ENCODE peak calls at places on chromosome 1, in four cellular contexts. T is H7, P is fibroblast of lung, L is body of pancreas. E is an unnamed sample.
A peak's percentile ranks its signal among the peaks of the same experiment; 100 is the strongest.

GRCh38 chr1:67853704-67854103 is 20.4 kb upstream of the GNG12 start:
- DNase-seq in L (peak; percentile 67), P (peak; percentile 82), T (peak; percentile 78), E (no peak)

GRCh38 chr1:10651793-10652192 is 144.7 kb downstream of the CASZ1 start:
- DNase-seq in T (peak; percentile 96), L (peak; percentile 55), P (no peak), E (no peak)

GRCh38 chr1:91765293-91765692 is 120.7 kb downstream of the TGFBR3 start:
- DNase-seq in P (no peak), T (no peak), L (no peak), E (no peak)

GRCh38 chr1:184110253-184111204 is 59.0 kb downstream of the TSEN15 start:
- DNase-seq in P (no peak), T (no peak), L (no peak), E (no peak)

GRCh38 chr1:221868894-221869293 is 127.0 kb upstream of the DUSP10 start:
- DNase-seq in L (no peak), P (peak; percentile 83), T (no peak), E (no peak)

GRCh38 chr1:220458936-220459335 is 69.0 kb upstream of the MARK1 start:
- DNase-seq in P (no peak), L (no peak), T (no peak), E (no peak)

GRCh38 chr1:1432951-1433803 is 2.3 kb upstream of the VWA1 start:
- DNase-seq in L (peak; percentile 93), P (no peak), T (peak; percentile 91), E (peak; percentile 97)

GRCh38 chr1:117627562-117628165 is 21.8 kb downstream of the TENT5C start:
- DNase-seq in P (no peak), T (no peak), L (peak; percentile 49), E (no peak)

GRCh38 chr1:178196631-178197030 is 102.7 kb downstream of the RASAL2 start:
- DNase-seq in L (no peak), T (no peak), P (no peak), E (no peak)

GRCh38 chr1:5161372-5161771 is 507.0 kb downstream of the AJAP1 start:
- DNase-seq in T (peak; percentile 75), P (no peak), L (no peak), E (no peak)

DNA sequence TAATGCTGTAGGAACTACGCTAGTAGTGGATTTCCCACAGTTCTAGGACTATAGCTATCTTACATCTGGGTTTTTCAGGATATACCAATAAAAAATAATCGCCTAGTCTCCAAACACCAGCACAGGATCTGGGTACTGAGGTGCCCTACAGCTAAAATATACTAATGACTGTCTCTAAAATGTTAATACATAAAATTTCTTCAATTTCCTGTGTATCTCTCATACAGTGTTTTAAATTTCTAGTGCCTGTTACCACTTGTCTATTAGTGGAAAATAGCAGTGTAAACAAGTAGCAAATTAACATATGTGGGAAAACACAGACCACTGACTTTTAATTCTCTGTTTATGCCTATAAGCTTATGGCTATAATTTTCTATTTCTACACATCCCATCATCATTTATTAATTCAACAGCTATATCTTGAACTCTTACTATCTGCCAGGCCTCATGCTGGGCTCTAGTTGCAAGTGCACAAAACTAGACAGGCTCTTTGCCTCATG is 16.1 kb upstream of the PTPN14 start:
- DNase-seq in L (no peak), P (no peak), T (no peak), E (no peak)
- H3K36me3 ChIP-seq in L (no peaks in the 10 kb centered on the region), P (no peaks in the 10 kb centered on the region), T (no peaks in the 10 kb centered on the region), E (no peaks in the 10 kb centered on the region)

DNA sequence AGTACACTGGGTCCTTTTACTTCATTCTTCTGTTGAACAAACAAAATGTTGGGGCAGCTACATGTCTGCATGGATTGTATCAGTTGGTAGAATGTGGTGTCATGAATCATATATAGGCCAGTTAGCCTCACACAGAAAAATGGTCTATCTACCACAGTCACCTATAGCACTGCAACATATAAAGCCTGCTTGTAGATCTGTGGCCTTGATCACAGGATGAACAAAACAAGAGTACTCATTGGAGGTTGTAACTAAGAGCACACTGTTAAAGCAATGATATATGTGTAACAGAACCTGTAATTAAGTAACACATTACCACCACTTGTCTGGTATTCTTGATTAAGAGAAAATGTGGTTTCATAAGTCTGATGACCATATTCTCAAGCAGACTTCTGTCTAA is 167.3 kb upstream of the SGIP1 start:
- DNase-seq in T (no peak), L (no peak), P (no peak), E (no peak)
- H3K36me3 ChIP-seq in T (peaks cover 12% of the 10 kb centered on the region), L (no peaks in the 10 kb centered on the region), P (no peaks in the 10 kb centered on the region), E (no peaks in the 10 kb centered on the region)

DNA sequence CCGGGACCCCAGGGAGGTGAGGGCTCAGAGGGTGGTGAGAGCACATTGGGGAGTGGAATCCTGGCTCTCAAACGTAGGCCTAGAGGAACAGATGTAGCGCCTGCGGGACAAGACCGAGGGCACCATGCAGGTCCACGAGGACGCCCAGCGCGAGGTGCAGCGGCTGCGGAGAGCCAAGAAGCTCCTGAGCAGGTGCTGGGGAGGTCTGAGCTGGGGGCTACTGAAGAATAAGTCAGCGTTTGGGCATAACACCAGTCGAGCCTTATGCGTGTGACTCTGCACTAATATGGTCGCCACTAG is 2.6 kb upstream of the NBPF3 start:
- DNase-seq in P (no peak), T (no peak), L (no peak), E (no peak)
- H3K36me3 ChIP-seq in P (no peaks in the 10 kb centered on the region), T (no peaks in the 10 kb centered on the region), L (no peaks in the 10 kb centered on the region), E (no peaks in the 10 kb centered on the region)

GRCh38 chr1:58893257-58893869 is 109.5 kb upstream of the JUN start:
- DNase-seq in P (no peak), L (peak; percentile 50), T (no peak), E (no peak)
- H3K36me3 ChIP-seq in P (no peaks in the 10 kb centered on the region), L (no peaks in the 10 kb centered on the region), T (no peaks in the 10 kb centered on the region), E (no peaks in the 10 kb centered on the region)

GRCh38 chr1:164743991-164744390 is 185.0 kb downstream of the PBX1 start:
- DNase-seq in T (no peak), L (no peak), P (no peak), E (no peak)

GRCh38 chr1:164735315-164736052 is 176.5 kb downstream of the PBX1 start:
- DNase-seq in P (peak; percentile 70), T (no peak), L (no peak), E (no peak)

GRCh38 chr1:164740021-164740526 is 181.1 kb downstream of the PBX1 start:
- DNase-seq in L (no peak), P (no peak), T (no peak), E (no peak)

GRCh38 chr1:164733734-164734133 is 174.8 kb downstream of the PBX1 start:
- DNase-seq in T (no peak), L (no peak), P (no peak), E (no peak)

GRCh38 chr1:164739189-164739588 is 180.2 kb downstream of the PBX1 start:
- DNase-seq in L (no peak), T (no peak), P (no peak), E (no peak)
- H3K36me3 ChIP-seq in L (no peaks in the 10 kb centered on the region), T (no peaks in the 10 kb centered on the region), P (no peaks in the 10 kb centered on the region), E (no peaks in the 10 kb centered on the region)

GRCh38 chr1:182845379-182845778 is 6.2 kb downstream of the DHX9 start:
- DNase-seq in P (no peak), L (no peak), T (no peak), E (no peak)
- H3K36me3 ChIP-seq in P (peaks cover 11% of the 10 kb centered on the region), L (peaks cover 6% of the 10 kb centered on the region), T (peaks cover 36% of the 10 kb centered on the region), E (no peaks in the 10 kb centered on the region)

DNA sequence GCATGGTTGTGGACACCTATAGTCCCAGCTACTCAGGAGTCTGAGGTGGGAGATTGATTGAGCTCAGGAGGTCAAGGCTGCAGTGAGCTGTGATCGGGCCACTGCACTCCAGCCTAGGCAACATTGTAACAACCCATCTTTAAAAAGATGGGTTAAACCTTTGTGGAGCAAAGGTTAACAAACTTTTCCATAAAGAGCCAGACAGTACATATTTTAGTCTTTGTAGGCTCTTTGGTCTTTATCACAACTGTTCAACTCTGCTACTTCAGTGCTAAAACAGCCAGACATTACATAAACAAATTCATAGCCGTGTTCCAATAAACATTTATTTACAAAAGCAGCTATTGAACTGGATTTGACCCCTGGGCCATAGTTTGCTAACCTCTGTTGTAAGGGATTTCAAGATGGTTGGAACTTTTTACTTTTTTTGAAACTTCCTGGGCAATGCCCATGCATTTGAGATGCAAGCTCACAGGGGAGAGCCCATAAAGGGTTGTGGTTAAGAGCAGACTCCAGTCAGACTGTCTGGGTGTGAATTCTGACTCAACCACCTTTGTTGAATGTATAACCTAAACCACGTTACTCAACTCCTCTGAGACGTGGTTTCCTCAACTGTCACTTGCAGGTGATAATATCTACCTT is 10.8 kb downstream of the INAVA start:
- DNase-seq in T (no peak), L (no peak), P (no peak), E (no peak)
- H3K36me3 ChIP-seq in T (peaks cover 37% of the 10 kb centered on the region), L (peaks cover 15% of the 10 kb centered on the region), P (no peaks in the 10 kb centered on the region), E (no peaks in the 10 kb centered on the region)